ENCODE peak calls at places on chromosomes 11 and 22, in five cellular contexts. R, I, U, O and P are unnamed samples.

GRCh38 chr11:63764712-63765631 is 3.6 kb downstream of the ZFTA start:
- DNase-seq in R (peak), I (no peak), U (no peak), O (peak), P (no peak)

GRCh38 chr11:131977854-131978253 is 607.4 kb downstream of the NTM start:
- DNase-seq in R (peak), I (no peak), U (no peak), O (no peak), P (peak)

GRCh38 chr11:3000032-3000961 is 8.2 kb upstream of the NAP1L4 start:
- DNase-seq in R (no peak), I (peak), U (no peak), O (peak), P (peak)

GRCh38 chr11:128741928-128742327 is 48.1 kb downstream of the FLI1 start:
- DNase-seq in R (no peak), I (no peak), U (no peak), O (no peak), P (no peak)

GRCh38 chr22:36546932-36547331 is 18.0 kb upstream of the EIF3D start:
- DNase-seq in R (peak), I (no peak), U (no peak), O (no peak), P (peak)

GRCh38 chr22:27609411-27610029 is 192.0 kb downstream of the MN1 start:
- DNase-seq in R (no peak), I (no peak), U (no peak), O (no peak), P (no peak)

GRCh38 chr11:67307545-67308001 is 4.2 kb downstream of the SSH3 start:
- DNase-seq in R (no peak), I (no peak), U (no peak), O (no peak), P (no peak)

GRCh38 chr11:95917188-95918036 is 6.5 kb downstream of the MTMR2 start:
- DNase-seq in R (peak), I (no peak), U (no peak), O (no peak), P (no peak)

GRCh38 chr11:134244593-134244992 is 8.6 kb downstream of the THYN1 start:
- DNase-seq in R (peak), I (no peak), U (no peak), O (no peak), P (no peak)

GRCh38 chr22:25141994-25142620 is 57.6 kb upstream of the CRYBB3 start:
- DNase-seq in R (peak), I (no peak), U (no peak), O (no peak), P (no peak)

GRCh38 chr22:32202539-32203180 is 2.2 kb downstream of the RFPL2 start:
- DNase-seq in R (peak), I (no peak), U (no peak), O (no peak), P (peak)

GRCh38 chr11:95081412-95081811 is 8.2 kb upstream of the ENDOD1 start:
- DNase-seq in R (peak), I (peak), U (no peak), O (peak), P (no peak)

GRCh38 chr22:44171486-44172076 is 9.1 kb upstream of the PARVG start:
- DNase-seq in R (no peak), I (no peak), U (no peak), O (no peak), P (no peak)

GRCh38 chr11:67437082-67437821 is at the start of gene PTPRCAP:
- DNase-seq in R (peak), I (no peak), U (no peak), O (no peak), P (no peak)

GRCh38 chr11:65871811-65872548 is 620 bp downstream of the EFEMP2 start:
- DNase-seq in R (peak), I (no peak), U (no peak), O (no peak), P (no peak)

GRCh38 chr11:124875943-124876817 is 10.9 kb downstream of the ROBO3 start:
- DNase-seq in R (peak), I (peak), U (peak), O (peak), P (peak)

GRCh38 chr11:8988329-8989234 is 15.2 kb downstream of the NRIP3 start:
- DNase-seq in R (peak), I (no peak), U (no peak), O (no peak), P (no peak)

GRCh38 chr11:12725047-12725862 is 51.0 kb downstream of the TEAD1 start:
- DNase-seq in R (no peak), I (no peak), U (no peak), O (no peak), P (no peak)

GRCh38 chr11:63639195-63639832 is 25.1 kb upstream of the PLAAT3 start:
- DNase-seq in R (no peak), I (no peak), U (no peak), O (no peak), P (no peak)

GRCh38 chr11:23112987-23113886 is 253.0 kb upstream of the CCDC179 start:
- DNase-seq in R (peak), I (no peak), U (no peak), O (no peak), P (peak)

GRCh38 chr11:118640332-118641154 is 33.1 kb downstream of the PHLDB1 start:
- DNase-seq in R (no peak), I (no peak), U (no peak), O (no peak), P (no peak)